ENCODE peak calls at places on chromosomes 7 and 10, in seven cellular contexts. One of them, this sample, is unnamed.

GRCh38 chr10:104096692-104097091 is 11.0 kb upstream of the COL17A1 start:
- DNase-seq in Panc1: no peak
- DNase-seq in heart right ventricle: no peak
- DNase-seq in uterus: no peak
- DNase-seq in A549: no peak
- DNase-seq in keratinocyte: no peak
- DNase-seq in mucosa of descending colon: no peak
- DNase-seq in this sample: no peak

GRCh38 chr7:113282875-113283274 is 164.5 kb upstream of the SMIM30 start:
- DNase-seq in Panc1: no peak
- DNase-seq in heart right ventricle: no peak
- DNase-seq in uterus: no peak
- DNase-seq in A549: no peak
- DNase-seq in keratinocyte: no peak
- DNase-seq in mucosa of descending colon: no peak
- DNase-seq in this sample: no peak

GRCh38 chr7:28672397-28672797 is 260.1 kb downstream of the CREB5 start:
- DNase-seq in Panc1: no peak
- DNase-seq in heart right ventricle: no peak
- DNase-seq in uterus: no peak
- DNase-seq in A549: no peak
- DNase-seq in keratinocyte: no peak
- DNase-seq in mucosa of descending colon: no peak
- DNase-seq in this sample: no peak

GRCh38 chr7:30184804-30185487 is 50.2 kb downstream of the MTURN start:
- DNase-seq in Panc1: no peak
- DNase-seq in heart right ventricle: no peak
- DNase-seq in uterus: no peak
- DNase-seq in A549: no peak
- DNase-seq in keratinocyte: no peak
- DNase-seq in mucosa of descending colon: no peak
- DNase-seq in this sample: no peak

GRCh38 chr10:100183482-100183881 is 2.3 kb downstream of the ERLIN1 start:
- DNase-seq in Panc1: no peak
- DNase-seq in heart right ventricle: no peak
- DNase-seq in uterus: no peak
- DNase-seq in A549: no peak
- DNase-seq in keratinocyte: no peak
- DNase-seq in mucosa of descending colon: peak; percentile 75
- DNase-seq in this sample: no peak

GRCh38 chr10:70137927-70138883 is 5.6 kb upstream of the AIFM2 start:
- DNase-seq in Panc1: no peak
- DNase-seq in heart right ventricle: no peak
- DNase-seq in uterus: peak; percentile 10
- DNase-seq in A549: no peak
- DNase-seq in keratinocyte: no peak
- DNase-seq in mucosa of descending colon: peak; percentile 78
- DNase-seq in this sample: no peak

GRCh38 chr7:105674200-105675030 is 93.1 kb upstream of the EFCAB10 start:
- DNase-seq in Panc1: no peak
- DNase-seq in heart right ventricle: no peak
- DNase-seq in uterus: no peak
- DNase-seq in A549: no peak
- DNase-seq in keratinocyte: no peak
- DNase-seq in mucosa of descending colon: no peak
- DNase-seq in this sample: no peak

GRCh38 chr7:108321359-108321758 is 134.9 kb downstream of the NRCAM start:
- DNase-seq in Panc1: no peak
- DNase-seq in heart right ventricle: no peak
- DNase-seq in uterus: no peak
- DNase-seq in A549: no peak
- DNase-seq in keratinocyte: no peak
- DNase-seq in mucosa of descending colon: no peak
- DNase-seq in this sample: no peak

GRCh38 chr7:149773446-149774236 is at the start of gene ZNF467:
- DNase-seq in Panc1: no peak
- DNase-seq in heart right ventricle: peak; percentile 83
- DNase-seq in uterus: peak; percentile 77
- DNase-seq in A549: no peak
- DNase-seq in keratinocyte: no peak
- DNase-seq in mucosa of descending colon: peak; percentile 55
- DNase-seq in this sample: no peak

GRCh38 chr10:73865459-73866442 is 8.6 kb downstream of the CAMK2G start:
- DNase-seq in Panc1: no peak
- DNase-seq in heart right ventricle: peak; percentile 47
- DNase-seq in uterus: no peak
- DNase-seq in A549: no peak
- DNase-seq in keratinocyte: no peak
- DNase-seq in mucosa of descending colon: peak; percentile 59
- DNase-seq in this sample: no peak

GRCh38 chr7:121020652-121021051 is 32.1 kb downstream of the CPED1 start:
- DNase-seq in Panc1: no peak
- DNase-seq in heart right ventricle: no peak
- DNase-seq in uterus: no peak
- DNase-seq in A549: no peak
- DNase-seq in keratinocyte: no peak
- DNase-seq in mucosa of descending colon: no peak
- DNase-seq in this sample: no peak

GRCh38 chr7:25847331-25848070 is 304.5 kb upstream of the NFE2L3 start:
- DNase-seq in Panc1: no peak
- DNase-seq in heart right ventricle: no peak
- DNase-seq in uterus: no peak
- DNase-seq in A549: no peak
- DNase-seq in keratinocyte: no peak
- DNase-seq in mucosa of descending colon: no peak
- DNase-seq in this sample: no peak

GRCh38 chr7:15998617-15999016 is 312.1 kb upstream of the MEOX2 start:
- DNase-seq in Panc1: no peak
- DNase-seq in heart right ventricle: no peak
- DNase-seq in uterus: no peak
- DNase-seq in A549: no peak
- DNase-seq in keratinocyte: no peak
- DNase-seq in mucosa of descending colon: no peak
- DNase-seq in this sample: no peak

GRCh38 chr7:47479821-47480575 is 101.9 kb downstream of the TNS3 start:
- DNase-seq in Panc1: no peak
- DNase-seq in heart right ventricle: no peak
- DNase-seq in uterus: no peak
- DNase-seq in A549: no peak
- DNase-seq in keratinocyte: no peak
- DNase-seq in mucosa of descending colon: no peak
- DNase-seq in this sample: no peak

GRCh38 chr7:85014936-85015335 is 171.9 kb downstream of the SEMA3D start:
- DNase-seq in Panc1: no peak
- DNase-seq in heart right ventricle: no peak
- DNase-seq in uterus: no peak
- DNase-seq in A549: no peak
- DNase-seq in keratinocyte: no peak
- DNase-seq in mucosa of descending colon: no peak
- DNase-seq in this sample: no peak

GRCh38 chr10:74008212-74008731 is 10.4 kb downstream of the VCL start:
- DNase-seq in Panc1: no peak
- DNase-seq in heart right ventricle: no peak
- DNase-seq in uterus: no peak
- DNase-seq in A549: no peak
- DNase-seq in keratinocyte: no peak
- DNase-seq in mucosa of descending colon: no peak
- DNase-seq in this sample: no peak

GRCh38 chr10:61834519-61834918 is 67.0 kb upstream of the ARID5B start:
- DNase-seq in Panc1: no peak
- DNase-seq in heart right ventricle: no peak
- DNase-seq in uterus: no peak
- DNase-seq in A549: no peak
- DNase-seq in keratinocyte: no peak
- DNase-seq in mucosa of descending colon: no peak
- DNase-seq in this sample: no peak

GRCh38 chr7:107591410-107591809 is 11.4 kb downstream of the BCAP29 start:
- DNase-seq in Panc1: no peak
- DNase-seq in heart right ventricle: no peak
- DNase-seq in uterus: no peak
- DNase-seq in A549: no peak
- DNase-seq in keratinocyte: no peak
- DNase-seq in mucosa of descending colon: no peak
- DNase-seq in this sample: no peak

GRCh38 chr7:29946428-29947186 is 43.0 kb downstream of the SCRN1 start:
- DNase-seq in Panc1: no peak
- DNase-seq in heart right ventricle: no peak
- DNase-seq in uterus: no peak
- DNase-seq in A549: peak; percentile 12
- DNase-seq in keratinocyte: no peak
- DNase-seq in mucosa of descending colon: peak; percentile 19
- DNase-seq in this sample: no peak

GRCh38 chr10:101817542-101818118 is 614 bp downstream of the OGA start:
- DNase-seq in Panc1: no peak
- DNase-seq in heart right ventricle: peak; percentile 88
- DNase-seq in uterus: peak; percentile 86
- DNase-seq in A549: peak; percentile 74
- DNase-seq in keratinocyte: peak; percentile 62
- DNase-seq in mucosa of descending colon: peak; percentile 97
- DNase-seq in this sample: peak; percentile 79

GRCh38 chr10:119299531-119299930 is 92.2 kb downstream of the GRK5 start:
- DNase-seq in Panc1: no peak
- DNase-seq in heart right ventricle: no peak
- DNase-seq in uterus: no peak
- DNase-seq in A549: no peak
- DNase-seq in keratinocyte: no peak
- DNase-seq in mucosa of descending colon: peak; percentile 26
- DNase-seq in this sample: no peak

DNA sequence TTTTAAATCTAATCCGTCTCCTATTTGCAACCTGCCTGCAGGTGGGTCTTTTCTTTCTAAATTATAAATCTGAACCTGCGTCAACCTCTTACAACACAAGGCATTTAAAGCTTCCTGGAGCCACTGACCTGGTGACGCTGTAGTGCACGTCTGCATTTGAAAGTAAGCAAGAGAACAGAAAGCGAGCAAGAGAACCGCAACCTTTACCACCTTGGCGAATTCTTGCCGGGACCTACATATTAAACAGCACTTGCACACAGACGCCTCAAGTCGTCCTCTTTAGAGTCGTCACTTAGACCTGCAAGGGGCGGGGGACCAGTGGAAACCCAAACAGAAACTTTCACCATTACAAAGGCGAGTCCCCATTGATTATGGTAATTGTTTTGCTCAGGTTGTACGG is 9.5 kb downstream of the GLI3 start:
- DNase-seq in Panc1: no peak
- DNase-seq in heart right ventricle: no peak
- DNase-seq in uterus: no peak
- DNase-seq in A549: no peak
- DNase-seq in keratinocyte: no peak
- DNase-seq in mucosa of descending colon: no peak
- DNase-seq in this sample: no peak
- H3K4me3 ChIP-seq in Panc1: no peak overlapping the region
- H3K4me3 ChIP-seq in heart right ventricle: no peak overlapping the region
- H3K4me3 ChIP-seq in uterus: peak overlapping the region; percentile 37
- H3K4me3 ChIP-seq in A549: no peak overlapping the region
- H3K4me3 ChIP-seq in keratinocyte: peak overlapping the region; percentile 66
- H3K4me3 ChIP-seq in mucosa of descending colon: no peak overlapping the region
- H3K4me3 ChIP-seq in this sample: peak overlapping the region; percentile 30

GRCh38 chr10:50382576-50383023 is 131.3 kb upstream of the ASAH2 start:
- DNase-seq in Panc1: no peak
- DNase-seq in heart right ventricle: no peak
- DNase-seq in uterus: no peak
- DNase-seq in A549: no peak
- DNase-seq in keratinocyte: no peak
- DNase-seq in mucosa of descending colon: no peak
- DNase-seq in this sample: no peak

GRCh38 chr10:50384839-50385238 is 133.5 kb upstream of the ASAH2 start:
- DNase-seq in Panc1: no peak
- DNase-seq in heart right ventricle: no peak
- DNase-seq in uterus: no peak
- DNase-seq in A549: no peak
- DNase-seq in keratinocyte: no peak
- DNase-seq in mucosa of descending colon: no peak
- DNase-seq in this sample: no peak

GRCh38 chr10:50385610-50386009 is 134.3 kb upstream of the ASAH2 start:
- DNase-seq in Panc1: no peak
- DNase-seq in heart right ventricle: peak; percentile 15
- DNase-seq in uterus: peak; percentile 22
- DNase-seq in A549: no peak
- DNase-seq in keratinocyte: no peak
- DNase-seq in mucosa of descending colon: no peak
- DNase-seq in this sample: no peak

GRCh38 chr10:50381637-50382036 is 130.3 kb upstream of the ASAH2 start:
- DNase-seq in Panc1: no peak
- DNase-seq in heart right ventricle: no peak
- DNase-seq in uterus: no peak
- DNase-seq in A549: no peak
- DNase-seq in keratinocyte: no peak
- DNase-seq in mucosa of descending colon: no peak
- DNase-seq in this sample: no peak

GRCh38 chr10:50384238-50384637 is 132.9 kb upstream of the ASAH2 start:
- DNase-seq in Panc1: no peak
- DNase-seq in heart right ventricle: no peak
- DNase-seq in uterus: no peak
- DNase-seq in A549: no peak
- DNase-seq in keratinocyte: no peak
- DNase-seq in mucosa of descending colon: no peak
- DNase-seq in this sample: no peak
- H3K4me3 ChIP-seq in Panc1: no peak overlapping the region
- H3K4me3 ChIP-seq in heart right ventricle: no peak overlapping the region
- H3K4me3 ChIP-seq in uterus: no peak overlapping the region
- H3K4me3 ChIP-seq in A549: no peak overlapping the region
- H3K4me3 ChIP-seq in keratinocyte: no peak overlapping the region
- H3K4me3 ChIP-seq in mucosa of descending colon: no peak overlapping the region
- H3K4me3 ChIP-seq in this sample: no peak overlapping the region

GRCh38 chr10:79274279-79275104 is 72.8 kb upstream of the PPIF start:
- DNase-seq in Panc1: no peak
- DNase-seq in heart right ventricle: peak; percentile 83
- DNase-seq in uterus: peak; percentile 71
- DNase-seq in A549: no peak
- DNase-seq in keratinocyte: no peak
- DNase-seq in mucosa of descending colon: peak; percentile 55
- DNase-seq in this sample: no peak
- H3K4me3 ChIP-seq in Panc1: no peak overlapping the region
- H3K4me3 ChIP-seq in heart right ventricle: no peak overlapping the region
- H3K4me3 ChIP-seq in uterus: no peak overlapping the region
- H3K4me3 ChIP-seq in A549: no peak overlapping the region
- H3K4me3 ChIP-seq in keratinocyte: no peak overlapping the region
- H3K4me3 ChIP-seq in mucosa of descending colon: no peak overlapping the region
- H3K4me3 ChIP-seq in this sample: no peak overlapping the region

GRCh38 chr7:51318001-51318400 is 1.4 kb upstream of the COBL start:
- DNase-seq in Panc1: no peak
- DNase-seq in heart right ventricle: no peak
- DNase-seq in uterus: no peak
- DNase-seq in A549: no peak
- DNase-seq in keratinocyte: no peak
- DNase-seq in mucosa of descending colon: no peak
- DNase-seq in this sample: no peak

GRCh38 chr7:51315393-51316261 is 982 bp downstream of the COBL start:
- DNase-seq in Panc1: no peak
- DNase-seq in heart right ventricle: peak; percentile 22
- DNase-seq in uterus: no peak
- DNase-seq in A549: peak; percentile 44
- DNase-seq in keratinocyte: no peak
- DNase-seq in mucosa of descending colon: peak; percentile 74
- DNase-seq in this sample: peak; percentile 56

GRCh38 chr7:51316262-51316665 is 345 bp downstream of the COBL start:
- DNase-seq in Panc1: no peak
- DNase-seq in heart right ventricle: peak; percentile 30
- DNase-seq in uterus: no peak
- DNase-seq in A549: peak; percentile 76
- DNase-seq in keratinocyte: no peak
- DNase-seq in mucosa of descending colon: peak; percentile 59
- DNase-seq in this sample: no peak

GRCh38 chr7:51317582-51317910 is 937 bp upstream of the COBL start:
- DNase-seq in Panc1: no peak
- DNase-seq in heart right ventricle: no peak
- DNase-seq in uterus: no peak
- DNase-seq in A549: no peak
- DNase-seq in keratinocyte: no peak
- DNase-seq in mucosa of descending colon: no peak
- DNase-seq in this sample: no peak

GRCh38 chr7:51316666-51317581 is at the start of gene COBL:
- DNase-seq in Panc1: no peak
- DNase-seq in heart right ventricle: peak; percentile 36
- DNase-seq in uterus: no peak
- DNase-seq in A549: peak; percentile 25
- DNase-seq in keratinocyte: no peak
- DNase-seq in mucosa of descending colon: peak; percentile 65
- DNase-seq in this sample: no peak
- H3K4me3 ChIP-seq in Panc1: peak within 1 kb of the TSS; percentile 50
- H3K4me3 ChIP-seq in heart right ventricle: peak within 1 kb of the TSS; percentile 49
- H3K4me3 ChIP-seq in uterus: peak within 1 kb of the TSS; percentile 40
- H3K4me3 ChIP-seq in A549: peak within 1 kb of the TSS; percentile 67
- H3K4me3 ChIP-seq in keratinocyte: peak within 1 kb of the TSS; percentile 74
- H3K4me3 ChIP-seq in mucosa of descending colon: peak within 1 kb of the TSS; percentile 44
- H3K4me3 ChIP-seq in this sample: peak within 1 kb of the TSS; percentile 52

This sample was measured in kidney epithelial cell.